ENCODE peak calls at places on chromosomes 12 and 14, in ten cellular contexts. V, E, N, H, U, F, A, Y, X and Q are unnamed samples.

GRCh38 chr14:21880918-21881317 is 207.3 kb upstream of the OR4E1 start:
- DNase-seq in X (no peak), Y (no peak), H (no peak), A (no peak), V (no peak), U (no peak), E (no peak), N (no peak), F (no peak), Q (no peak)

GRCh38 chr14:68143341-68143807 is 323.8 kb downstream of the RAD51B start:
- DNase-seq in N (no peak), E (peak), U (no peak), F (no peak), X (no peak), V (no peak), A (no peak), Y (peak), H (no peak), Q (no peak)

GRCh38 chr14:59254146-59254910 is 65.9 kb downstream of the DAAM1 start:
- DNase-seq in X (no peak), A (no peak), H (no peak), Y (no peak), N (no peak), E (peak), V (no peak), U (no peak), F (no peak), Q (no peak)

GRCh38 chr14:20415723-20416622 is 2.7 kb upstream of the TEP1 start:
- DNase-seq in X (peak), U (peak), H (peak), F (peak), E (peak), N (peak), V (no peak), Y (peak), A (no peak), Q (no peak)

GRCh38 chr12:100991059-100991562 is 196.5 kb downstream of the ANO4 start:
- DNase-seq in Y (no peak), X (no peak), H (no peak), F (no peak), U (no peak), N (no peak), A (no peak), E (no peak), V (no peak), Q (no peak)

GRCh38 chr12:4962539-4963486 is 53.1 kb downstream of the KCNA1 start:
- DNase-seq in X (no peak), E (no peak), F (no peak), H (peak), N (no peak), V (no peak), A (no peak), U (no peak), Y (no peak), Q (no peak)

GRCh38 chr12:53624956-53625355 is 1.2 kb downstream of the ATF7 start:
- DNase-seq in N (no peak), A (no peak), U (no peak), Y (no peak), H (no peak), X (no peak), F (no peak), E (no peak), V (no peak), Q (no peak)

GRCh38 chr12:58310828-58311273 is 369.5 kb downstream of the ATP23 start:
- DNase-seq in X (no peak), F (no peak), H (no peak), U (peak), A (no peak), E (peak), Y (no peak), N (peak), V (no peak), Q (no peak)

GRCh38 chr12:108312885-108313203 is 26.3 kb downstream of the CMKLR1 start:
- DNase-seq in X (no peak), F (no peak), A (no peak), Y (no peak), V (no peak), U (no peak), H (peak), E (no peak), N (no peak), Q (no peak)

GRCh38 chr12:8692573-8692972 is 5.2 kb upstream of the RIMKLB start:
- DNase-seq in E (peak), H (peak), F (peak), A (peak), N (peak), U (no peak), Y (no peak), X (peak), V (no peak), Q (no peak)

GRCh38 chr14:89237923-89238529 is 179.0 kb downstream of the FOXN3 start:
- DNase-seq in N (no peak), A (no peak), V (no peak), Y (no peak), E (peak), H (no peak), X (peak), F (no peak), U (peak), Q (no peak)

GRCh38 chr12:52059582-52060497 is 8.6 kb downstream of the NR4A1 start:
- DNase-seq in V (no peak), E (peak), A (no peak), Y (no peak), U (no peak), F (no peak), H (no peak), N (no peak), X (no peak), Q (no peak)

GRCh38 chr12:71503579-71504470 is 64.2 kb downstream of the LGR5 start:
- DNase-seq in H (no peak), X (no peak), F (no peak), E (no peak), V (no peak), U (no peak), Y (no peak), A (no peak), N (no peak), Q (no peak)

GRCh38 chr12:131053567-131053966 is 99.9 kb downstream of the ADGRD1 start:
- DNase-seq in V (no peak), Y (no peak), E (no peak), F (no peak), U (no peak), A (no peak), H (no peak), N (no peak), X (no peak), Q (no peak)

GRCh38 chr14:20802341-20803084 is at the start of gene RNASE1:
- DNase-seq in U (peak), F (no peak), A (no peak), H (no peak), N (no peak), X (no peak), V (no peak), Y (no peak), E (no peak), Q (no peak)

GRCh38 chr12:107359382-107359781 is 266.0 kb upstream of the CRY1 start:
- DNase-seq in U (peak), A (no peak), V (no peak), H (no peak), Y (no peak), X (no peak), N (peak), E (peak), F (no peak), Q (no peak)

GRCh38 chr14:61260939-61261776 is 20.0 kb downstream of the TMEM30B start:
- DNase-seq in U (peak), Y (no peak), A (no peak), F (no peak), H (no peak), X (no peak), N (no peak), V (no peak), E (peak), Q (no peak)